ENCODE peak calls at places on chromosomes 7 and 10, in eight cellular contexts. I is cardiac fibroblast, K is fibroblast of the aortic adventitia, H is cardiac muscle cell, Z is RWPE1, B is esophagus muscularis mucosa, C is HFF-Myc, E is heart right ventricle. R is an unnamed sample.

GRCh38 chr10:18554479-18554878 is 96.9 kb downstream of the NSUN6 start:
- DNase-seq in C (no peak), I (no peak), Z (no peak), H (no peak), K (no peak), E (no peak), B (no peak), R (no peak)

GRCh38 chr10:44908936-44909335 is 2.2 kb upstream of the TMEM72 start:
- DNase-seq in C (no peak), K (no peak), B (no peak), Z (no peak), H (no peak), I (no peak), E (no peak), R (no peak)

GRCh38 chr7:90764848-90765570 is 168.9 kb downstream of the CDK14 start:
- DNase-seq in C (no peak), E (no peak), K (no peak), I (no peak), B (no peak), H (no peak), Z (no peak), R (no peak)

GRCh38 chr7:71828361-71828760 is 583.8 kb downstream of the CALN1 start:
- DNase-seq in H (no peak), Z (no peak), B (no peak), I (no peak), E (no peak), C (no peak), K (no peak), R (no peak)

GRCh38 chr7:40570218-40570617 is 435.4 kb downstream of the SUGCT start:
- DNase-seq in K (no peak), B (no peak), C (no peak), H (peak; percentile 42), Z (no peak), E (no peak), I (peak; percentile 29), R (no peak)

GRCh38 chr10:14605231-14605925 is 169.3 kb downstream of the FAM107B start:
- DNase-seq in H (no peak), Z (peak; percentile 41), I (peak; percentile 38), B (peak; percentile 45), K (peak; percentile 39), E (no peak), C (no peak), R (no peak)

GRCh38 chr7:55120501-55121198 is 101.8 kb downstream of the EGFR start:
- DNase-seq in B (peak; percentile 88), C (no peak), I (peak; percentile 87), K (peak; percentile 92), Z (peak; percentile 54), E (no peak), H (no peak), R (no peak)

GRCh38 chr10:3339531-3339950 is 167.0 kb upstream of the PITRM1 start:
- DNase-seq in B (no peak), K (no peak), I (no peak), Z (no peak), E (no peak), C (peak; percentile 21), H (no peak), R (peak; percentile 10)

GRCh38 chr10:29649561-29650551 is 15.1 kb upstream of the SVIL start:
- DNase-seq in C (peak; percentile 53), E (no peak), H (no peak), K (peak; percentile 65), Z (no peak), I (peak; percentile 52), B (no peak), R (no peak)

GRCh38 chr7:44961844-44962482 is 16.9 kb downstream of the MYO1G start:
- DNase-seq in E (no peak), C (no peak), H (no peak), I (no peak), B (no peak), K (no peak), Z (no peak), R (no peak)

GRCh38 chr7:10225265-10225664 is 748.4 kb upstream of the PHF14 start:
- DNase-seq in I (no peak), H (no peak), C (no peak), E (no peak), Z (no peak), K (no peak), B (no peak), R (no peak)

GRCh38 chr7:156964971-156965370 is 15.5 kb downstream of the NOM1 start:
- DNase-seq in Z (no peak), I (no peak), K (no peak), C (no peak), B (no peak), H (no peak), E (no peak), R (no peak)

GRCh38 chr7:155189600-155189989 is 108.1 kb upstream of the INSIG1 start:
- DNase-seq in B (no peak), C (no peak), Z (no peak), H (no peak), K (no peak), I (no peak), E (no peak), R (no peak)

GRCh38 chr10:86376403-86376802 is 9.8 kb upstream of the GRID1 start:
- DNase-seq in Z (no peak), H (no peak), K (no peak), I (no peak), C (no peak), E (no peak), B (no peak), R (no peak)

GRCh38 chr7:34451923-34452322 is 206.1 kb upstream of the NPSR1 start:
- DNase-seq in Z (peak; percentile 18), E (no peak), C (no peak), K (peak; percentile 7), B (no peak), H (no peak), I (peak; percentile 53), R (no peak)

GRCh38 chr10:34049887-34050286 is 715.4 kb upstream of the NRP1 start:
- DNase-seq in Z (peak; percentile 9), E (no peak), H (no peak), C (no peak), I (peak; percentile 64), B (no peak), K (no peak), R (no peak)

GRCh38 chr7:32204361-32205018 is 134.3 kb upstream of the PDE1C start:
- DNase-seq in I (peak; percentile 89), H (peak; percentile 80), Z (peak; percentile 62), E (peak; percentile 74), B (peak; percentile 90), C (peak; percentile 47), K (peak; percentile 89), R (peak; percentile 61)

GRCh38 chr7:32212321-32212720 is 142.1 kb upstream of the PDE1C start:
- DNase-seq in B (peak; percentile 45), C (no peak), I (no peak), K (no peak), E (no peak), H (no peak), Z (no peak), R (no peak)

GRCh38 chr7:32206488-32206887 is 136.3 kb upstream of the PDE1C start:
- DNase-seq in Z (no peak), E (no peak), I (no peak), H (no peak), C (no peak), K (no peak), B (peak; percentile 77), R (no peak)

GRCh38 chr7:32206987-32207386 is 136.8 kb upstream of the PDE1C start:
- DNase-seq in H (peak; percentile 70), Z (no peak), K (peak; percentile 19), I (peak; percentile 23), B (peak; percentile 89), E (no peak), C (no peak), R (no peak)
- TF ChIP-seq CTCF in H (peak; percentile 42), Z (no peak), K (peak; percentile 45), I (peak; percentile 23), B (no peak), E (peak; percentile 43), C (peak; percentile 39), R (peak; percentile 46)

GRCh38 chr10:59700709-59701108 is 8.9 kb downstream of the SLC16A9 start:
- DNase-seq in B (no peak), H (peak; percentile 15), E (no peak), Z (no peak), I (no peak), K (no peak), C (no peak), R (no peak)
- TF ChIP-seq CTCF in B (no peak), H (no peak), E (no peak), Z (no peak), I (no peak), K (no peak), C (no peak), R (no peak)

GRCh38 chr10:24730811-24731210 is 7.1 kb upstream of the ARHGAP21 start:
- DNase-seq in E (no peak), K (no peak), B (no peak), Z (no peak), H (no peak), C (no peak), I (no peak), R (no peak)

GRCh38 chr10:24726626-24727025 is 2.9 kb upstream of the ARHGAP21 start:
- DNase-seq in H (no peak), I (no peak), B (no peak), K (no peak), E (no peak), Z (no peak), C (no peak), R (no peak)

GRCh38 chr10:24723788-24724380 is at the start of gene ARHGAP21:
- DNase-seq in B (no peak), Z (peak; percentile 64), H (peak; percentile 75), I (peak; percentile 88), C (no peak), K (peak; percentile 80), E (peak; percentile 78), R (no peak)

GRCh38 chr10:24724381-24725228 is 918 bp upstream of the ARHGAP21 start:
- DNase-seq in Z (peak; percentile 96), I (peak; percentile 97), K (peak; percentile 96), H (peak; percentile 99), B (peak; percentile 99), C (peak; percentile 90), E (peak; percentile 98), R (peak; percentile 84)

DNA sequence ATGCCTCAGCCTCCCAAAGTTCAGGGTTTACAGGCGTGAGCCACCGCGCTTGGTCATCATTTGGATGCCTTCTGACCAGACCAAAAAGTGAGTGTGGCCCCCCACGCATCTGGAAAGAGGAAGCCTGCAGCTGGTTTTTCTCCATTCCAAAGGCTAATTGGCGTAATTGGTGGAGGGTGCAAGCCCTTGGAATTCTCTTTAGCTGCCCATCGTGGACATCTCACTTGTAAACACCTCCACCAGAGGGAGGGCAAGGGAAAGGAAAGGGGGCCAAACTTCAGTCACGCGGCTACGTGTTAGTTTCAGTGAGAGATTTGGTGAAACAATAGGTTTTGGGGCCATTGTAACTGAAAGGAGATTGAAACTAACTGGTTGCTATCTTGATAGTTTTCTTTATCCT is 4.1 kb upstream of the ARHGAP21 start:
- DNase-seq in H (no peak), Z (no peak), B (no peak), C (no peak), I (peak; percentile 34), K (no peak), E (no peak), R (no peak)
- TF ChIP-seq CTCF in H (peak; percentile 13), Z (no peak), B (no peak), C (peak; percentile 27), I (no peak), K (no peak), E (no peak), R (peak; percentile 26)

DNA sequence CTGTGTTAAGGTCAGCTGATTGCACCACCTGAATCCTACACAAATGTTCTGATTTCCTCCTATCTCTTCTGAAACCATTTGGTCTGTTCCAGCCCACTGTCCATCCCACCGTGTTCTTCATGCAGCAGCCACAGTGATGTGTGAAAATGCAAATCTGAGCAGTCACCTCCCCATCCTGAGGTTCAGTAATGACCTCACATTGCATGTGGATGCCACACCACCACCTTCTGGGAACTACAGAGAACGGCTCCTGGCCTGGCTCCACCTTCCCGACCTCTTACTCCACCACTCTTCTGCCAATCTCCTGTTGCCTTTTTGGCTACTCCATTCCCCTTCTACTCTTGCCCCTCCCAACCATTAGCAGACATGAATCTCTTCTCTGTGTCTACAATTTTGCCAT is 244.4 kb downstream of the TNS3 start:
- DNase-seq in K (no peak), E (peak; percentile 42), C (no peak), Z (no peak), H (no peak), B (no peak), I (no peak), R (no peak)
- TF ChIP-seq CTCF in K (no peak), E (peak; percentile 9), C (no peak), Z (no peak), H (no peak), B (no peak), I (no peak), R (no peak)

R was measured in AG09309.